ENCODE peak calls at places on chromosomes 13 and 19, in four cellular contexts. One of them, this sample, is unnamed.

GRCh38 chr19:47446534-47447469 is 24.9 kb downstream of the SLC8A2 start:
- DNase-seq in stimulated activated CD4-positive, alpha-beta T cell treated with anti-CD3 and anti-CD28 coated beads, Interleukin-15, amount 100 ng/mL, for 1 hour: no peak
- DNase-seq in left ventricle myocardium inferior: no peak
- DNase-seq in activated CD4-positive, alpha-beta T cell treated with anti-CD3 and anti-CD28 coated beads, Interleukin-2, amount 50 U/mL, for 1 hour: no peak
- DNase-seq in this sample: no peak

GRCh38 chr19:35673121-35673804 is 6.9 kb downstream of the UPK1A start:
- DNase-seq in activated CD4-positive, alpha-beta T cell treated with anti-CD3 and anti-CD28 coated beads, Interleukin-2, amount 50 U/mL, for 1 hour: peak; percentile 11
- DNase-seq in left ventricle myocardium inferior: peak; percentile 33
- DNase-seq in stimulated activated CD4-positive, alpha-beta T cell treated with anti-CD3 and anti-CD28 coated beads, Interleukin-15, amount 100 ng/mL, for 1 hour: peak; percentile 21
- DNase-seq in this sample: no peak

GRCh38 chr13:20145521-20145920 is 15.3 kb downstream of the GJA3 start:
- DNase-seq in stimulated activated CD4-positive, alpha-beta T cell treated with anti-CD3 and anti-CD28 coated beads, Interleukin-15, amount 100 ng/mL, for 1 hour: no peak
- DNase-seq in left ventricle myocardium inferior: no peak
- DNase-seq in activated CD4-positive, alpha-beta T cell treated with anti-CD3 and anti-CD28 coated beads, Interleukin-2, amount 50 U/mL, for 1 hour: no peak
- DNase-seq in this sample: no peak

GRCh38 chr13:41767801-41768200 is 193.1 kb downstream of the VWA8 start:
- DNase-seq in activated CD4-positive, alpha-beta T cell treated with anti-CD3 and anti-CD28 coated beads, Interleukin-2, amount 50 U/mL, for 1 hour: no peak
- DNase-seq in stimulated activated CD4-positive, alpha-beta T cell treated with anti-CD3 and anti-CD28 coated beads, Interleukin-15, amount 100 ng/mL, for 1 hour: no peak
- DNase-seq in left ventricle myocardium inferior: no peak
- DNase-seq in this sample: no peak

GRCh38 chr13:80979035-80979641 is 638.2 kb upstream of the SPRY2 start:
- DNase-seq in activated CD4-positive, alpha-beta T cell treated with anti-CD3 and anti-CD28 coated beads, Interleukin-2, amount 50 U/mL, for 1 hour: no peak
- DNase-seq in stimulated activated CD4-positive, alpha-beta T cell treated with anti-CD3 and anti-CD28 coated beads, Interleukin-15, amount 100 ng/mL, for 1 hour: no peak
- DNase-seq in left ventricle myocardium inferior: no peak
- DNase-seq in this sample: peak; percentile 46

GRCh38 chr13:27918041-27918917 is 1.5 kb upstream of the PDX1 start:
- DNase-seq in left ventricle myocardium inferior: no peak
- DNase-seq in activated CD4-positive, alpha-beta T cell treated with anti-CD3 and anti-CD28 coated beads, Interleukin-2, amount 50 U/mL, for 1 hour: no peak
- DNase-seq in stimulated activated CD4-positive, alpha-beta T cell treated with anti-CD3 and anti-CD28 coated beads, Interleukin-15, amount 100 ng/mL, for 1 hour: no peak
- DNase-seq in this sample: no peak

GRCh38 chr13:44713793-44714469 is 137.8 kb upstream of the TSC22D1 start:
- DNase-seq in activated CD4-positive, alpha-beta T cell treated with anti-CD3 and anti-CD28 coated beads, Interleukin-2, amount 50 U/mL, for 1 hour: no peak
- DNase-seq in left ventricle myocardium inferior: no peak
- DNase-seq in stimulated activated CD4-positive, alpha-beta T cell treated with anti-CD3 and anti-CD28 coated beads, Interleukin-15, amount 100 ng/mL, for 1 hour: no peak
- DNase-seq in this sample: no peak

GRCh38 chr13:43036386-43037220 is 13.2 kb downstream of the DNAJC15 start:
- DNase-seq in stimulated activated CD4-positive, alpha-beta T cell treated with anti-CD3 and anti-CD28 coated beads, Interleukin-15, amount 100 ng/mL, for 1 hour: no peak
- DNase-seq in activated CD4-positive, alpha-beta T cell treated with anti-CD3 and anti-CD28 coated beads, Interleukin-2, amount 50 U/mL, for 1 hour: no peak
- DNase-seq in left ventricle myocardium inferior: peak; percentile 74
- DNase-seq in this sample: peak; percentile 16

GRCh38 chr19:44848805-44849457 is 2.8 kb downstream of the NECTIN2 start:
- DNase-seq in activated CD4-positive, alpha-beta T cell treated with anti-CD3 and anti-CD28 coated beads, Interleukin-2, amount 50 U/mL, for 1 hour: no peak
- DNase-seq in stimulated activated CD4-positive, alpha-beta T cell treated with anti-CD3 and anti-CD28 coated beads, Interleukin-15, amount 100 ng/mL, for 1 hour: no peak
- DNase-seq in left ventricle myocardium inferior: no peak
- DNase-seq in this sample: no peak

GRCh38 chr19:49297403-49297802 is 27.6 kb downstream of the SLC6A16 start:
- DNase-seq in activated CD4-positive, alpha-beta T cell treated with anti-CD3 and anti-CD28 coated beads, Interleukin-2, amount 50 U/mL, for 1 hour: no peak
- DNase-seq in stimulated activated CD4-positive, alpha-beta T cell treated with anti-CD3 and anti-CD28 coated beads, Interleukin-15, amount 100 ng/mL, for 1 hour: no peak
- DNase-seq in left ventricle myocardium inferior: no peak
- DNase-seq in this sample: no peak

GRCh38 chr19:55384576-55385235 is 614 bp upstream of the TMEM238 start:
- DNase-seq in activated CD4-positive, alpha-beta T cell treated with anti-CD3 and anti-CD28 coated beads, Interleukin-2, amount 50 U/mL, for 1 hour: no peak
- DNase-seq in left ventricle myocardium inferior: no peak
- DNase-seq in stimulated activated CD4-positive, alpha-beta T cell treated with anti-CD3 and anti-CD28 coated beads, Interleukin-15, amount 100 ng/mL, for 1 hour: no peak
- DNase-seq in this sample: no peak

GRCh38 chr13:23859455-23859854 is 29.7 kb downstream of the MIPEP start:
- DNase-seq in left ventricle myocardium inferior: no peak
- DNase-seq in activated CD4-positive, alpha-beta T cell treated with anti-CD3 and anti-CD28 coated beads, Interleukin-2, amount 50 U/mL, for 1 hour: no peak
- DNase-seq in stimulated activated CD4-positive, alpha-beta T cell treated with anti-CD3 and anti-CD28 coated beads, Interleukin-15, amount 100 ng/mL, for 1 hour: no peak
- DNase-seq in this sample: no peak

GRCh38 chr13:108549989-108550388 is 79.4 kb upstream of the MYO16 start:
- DNase-seq in left ventricle myocardium inferior: no peak
- DNase-seq in activated CD4-positive, alpha-beta T cell treated with anti-CD3 and anti-CD28 coated beads, Interleukin-2, amount 50 U/mL, for 1 hour: no peak
- DNase-seq in stimulated activated CD4-positive, alpha-beta T cell treated with anti-CD3 and anti-CD28 coated beads, Interleukin-15, amount 100 ng/mL, for 1 hour: no peak
- DNase-seq in this sample: no peak

This sample was measured in brain pericyte.